ENCODE peak calls at places on chromosome 14, in four cellular contexts. One of them, this sample, is unnamed.

GRCh38 chr14:104989236-104989950 is 3.8 kb downstream of the CLBA1 start:
- DNase-seq in H1: no peak
- DNase-seq in K562: no peak
- DNase-seq in GM12878: no peak
- DNase-seq in this sample: no peak

GRCh38 chr14:68523994-68524725 is 268.7 kb downstream of the ZFP36L1 start:
- DNase-seq in GM12878: no peak
- DNase-seq in H1: no peak
- DNase-seq in K562: no peak
- DNase-seq in this sample: no peak

GRCh38 chr14:30389901-30390394 is 169.0 kb upstream of the G2E3 start:
- DNase-seq in K562: no peak
- DNase-seq in GM12878: no peak
- DNase-seq in H1: no peak
- DNase-seq in this sample: no peak

GRCh38 chr14:73462815-73463214 is 4.5 kb upstream of the NUMB start:
- DNase-seq in H1: no peak
- DNase-seq in GM12878: no peak
- DNase-seq in K562: peak; percentile 34
- DNase-seq in this sample: no peak

GRCh38 chr14:57686317-57686716 is 179.6 kb downstream of the SLC35F4 start:
- DNase-seq in H1: no peak
- DNase-seq in GM12878: no peak
- DNase-seq in K562: no peak
- DNase-seq in this sample: no peak

GRCh38 chr14:101525646-101526527 is 35.4 kb upstream of the DIO3 start:
- DNase-seq in GM12878: no peak
- DNase-seq in H1: no peak
- DNase-seq in K562: no peak
- DNase-seq in this sample: no peak

GRCh38 chr14:65770681-65771080 is 358.2 kb downstream of the FUT8 start:
- DNase-seq in GM12878: no peak
- DNase-seq in K562: no peak
- DNase-seq in H1: no peak
- DNase-seq in this sample: no peak

GRCh38 chr14:101004954-101005353 is 101.4 kb upstream of the RTL1 start:
- DNase-seq in H1: no peak
- DNase-seq in K562: no peak
- DNase-seq in GM12878: no peak
- DNase-seq in this sample: no peak

GRCh38 chr14:88842414-88842813 is 18.0 kb downstream of the TTC8 start:
- DNase-seq in GM12878: no peak
- DNase-seq in K562: no peak
- DNase-seq in H1: no peak
- DNase-seq in this sample: no peak

GRCh38 chr14:64938972-64939816 is 3.4 kb downstream of the GPX2 start:
- DNase-seq in K562: no peak
- DNase-seq in H1: no peak
- DNase-seq in GM12878: no peak
- DNase-seq in this sample: no peak

GRCh38 chr14:36975834-36976233 is 196.6 kb downstream of the SLC25A21 start:
- DNase-seq in GM12878: no peak
- DNase-seq in H1: no peak
- DNase-seq in K562: peak; percentile 41
- DNase-seq in this sample: no peak

GRCh38 chr14:64823305-64823985 is 56.3 kb downstream of the SPTB start:
- DNase-seq in H1: peak; percentile 41
- DNase-seq in K562: peak; percentile 77
- DNase-seq in GM12878: no peak
- DNase-seq in this sample: peak; percentile 38

GRCh38 chr14:38737657-38738056 is 365.4 kb downstream of the SEC23A start:
- DNase-seq in K562: no peak
- DNase-seq in GM12878: no peak
- DNase-seq in H1: no peak
- DNase-seq in this sample: no peak

GRCh38 chr14:64815257-64815656 is 64.5 kb downstream of the SPTB start:
- DNase-seq in GM12878: no peak
- DNase-seq in K562: no peak
- DNase-seq in H1: no peak
- DNase-seq in this sample: no peak

GRCh38 chr14:91374897-91375747 is 42.5 kb downstream of the CCDC88C start:
- DNase-seq in K562: no peak
- DNase-seq in H1: no peak
- DNase-seq in GM12878: no peak
- DNase-seq in this sample: no peak
- TF ChIP-seq POLR2AphosphoS5 in K562: no peak
- TF ChIP-seq POLR2AphosphoS5 in H1: no peak
- TF ChIP-seq POLR2AphosphoS5 in GM12878: no peak
- TF ChIP-seq POLR2AphosphoS5 in this sample: no peak

GRCh38 chr14:96793547-96793946 is 3.6 kb upstream of the VRK1 start:
- DNase-seq in GM12878: no peak
- DNase-seq in H1: no peak
- DNase-seq in K562: no peak
- DNase-seq in this sample: no peak

GRCh38 chr14:96792003-96792402 is 5.2 kb upstream of the VRK1 start:
- DNase-seq in K562: no peak
- DNase-seq in GM12878: no peak
- DNase-seq in H1: no peak
- DNase-seq in this sample: no peak

GRCh38 chr14:96790715-96791114 is 6.5 kb upstream of the VRK1 start:
- DNase-seq in H1: no peak
- DNase-seq in GM12878: no peak
- DNase-seq in K562: no peak
- DNase-seq in this sample: no peak

GRCh38 chr14:96790211-96790610 is 7.0 kb upstream of the VRK1 start:
- DNase-seq in H1: no peak
- DNase-seq in K562: no peak
- DNase-seq in GM12878: no peak
- DNase-seq in this sample: no peak

GRCh38 chr14:96792581-96792980 is 4.6 kb upstream of the VRK1 start:
- DNase-seq in K562: no peak
- DNase-seq in H1: no peak
- DNase-seq in GM12878: no peak
- DNase-seq in this sample: no peak
- TF ChIP-seq ATF3 in K562: no peak
- TF ChIP-seq ATF3 in H1: no peak
- TF ChIP-seq ATF3 in GM12878: no peak
- TF ChIP-seq ATF3 in this sample: no peak

DNA sequence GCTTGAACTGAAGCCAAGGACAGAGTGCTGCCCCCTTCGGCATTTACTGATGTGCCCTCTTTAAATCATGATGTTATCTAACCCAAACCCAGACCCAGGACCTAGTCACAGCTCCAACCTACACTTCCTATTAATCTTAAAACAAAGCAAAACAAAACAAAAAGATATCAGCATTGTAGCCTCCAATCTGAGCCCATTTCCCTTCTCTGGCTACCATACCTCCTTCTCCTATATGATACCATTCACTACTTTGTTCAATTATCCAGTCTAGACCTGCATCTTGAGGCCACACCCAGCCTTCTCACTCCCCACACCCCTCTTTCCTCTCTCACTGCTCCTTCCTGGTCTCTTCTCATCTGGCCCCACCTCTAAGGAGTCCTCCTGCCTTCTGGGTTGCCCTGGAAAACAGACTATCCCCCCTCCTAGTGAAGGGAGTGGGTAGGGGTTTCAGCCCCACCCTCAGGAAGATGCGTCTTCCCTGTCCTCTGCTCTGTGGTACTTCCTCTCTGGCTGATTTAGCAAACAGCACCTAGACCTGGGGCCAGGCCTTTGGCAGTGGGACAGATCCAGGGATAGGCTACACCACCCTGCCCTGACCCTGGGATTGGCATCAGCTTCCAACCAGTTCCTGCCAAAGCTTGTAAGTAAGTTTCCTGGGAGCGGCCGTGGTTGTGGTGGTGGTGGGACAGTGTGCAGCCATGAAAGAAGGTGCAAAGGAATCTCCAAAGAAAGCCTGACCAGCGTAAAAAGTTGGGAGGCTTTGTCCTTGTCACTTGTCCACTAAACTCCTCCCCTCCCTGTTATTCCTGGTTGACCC is 3.3 kb downstream of the LTB4R start:
- DNase-seq in K562: no peak
- DNase-seq in H1: no peak
- DNase-seq in GM12878: no peak
- DNase-seq in this sample: no peak
- H3K4me2 ChIP-seq in K562: no peak overlapping the region
- H3K4me2 ChIP-seq in H1: no peak overlapping the region
- H3K4me2 ChIP-seq in GM12878: no peak overlapping the region
- H3K4me2 ChIP-seq in this sample: no peak overlapping the region

GRCh38 chr14:76829016-76829365 is 2.8 kb downstream of the LRRC74A start:
- DNase-seq in K562: no peak
- DNase-seq in H1: no peak
- DNase-seq in GM12878: no peak
- DNase-seq in this sample: no peak
- TF ChIP-seq POLR2AphosphoS5 in K562: no peak
- TF ChIP-seq POLR2AphosphoS5 in H1: no peak
- TF ChIP-seq POLR2AphosphoS5 in GM12878: no peak
- TF ChIP-seq POLR2AphosphoS5 in this sample: no peak

DNA sequence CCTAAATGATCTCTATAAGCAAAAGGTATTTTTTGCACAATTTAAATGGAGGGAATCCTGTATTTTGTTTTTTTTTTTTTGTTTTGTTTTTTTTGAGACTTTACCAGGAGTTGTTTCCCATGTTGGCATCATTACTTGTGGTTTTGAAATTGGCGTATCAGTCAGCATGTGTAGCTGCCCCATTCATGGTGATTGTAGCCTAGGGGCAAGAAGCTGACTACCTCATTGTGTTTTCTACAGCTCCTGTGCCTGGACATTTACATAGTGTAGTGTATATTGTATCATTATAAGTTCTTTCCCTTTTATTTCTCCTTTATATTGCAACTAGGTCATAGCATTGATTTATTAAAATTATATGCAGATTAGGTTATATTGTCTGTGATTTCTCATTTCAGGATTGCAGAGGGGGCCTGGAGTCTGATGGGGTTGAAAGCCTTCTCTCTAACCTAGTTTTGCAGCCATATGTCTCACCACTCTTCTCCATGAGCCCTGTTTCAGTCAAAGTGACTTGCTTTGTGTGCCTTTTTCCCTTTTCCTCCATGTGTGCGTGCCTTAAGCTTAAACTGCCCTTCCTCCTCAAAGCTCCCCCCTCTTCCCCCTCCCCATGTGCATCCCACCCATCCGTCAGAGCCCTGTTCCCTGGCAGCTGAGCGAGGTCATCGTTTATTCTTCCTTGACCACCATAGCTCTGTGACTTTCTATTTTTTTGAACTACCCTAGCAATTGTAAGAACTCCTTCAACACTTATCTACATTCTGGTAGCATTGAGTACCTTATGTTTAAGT is 24.7 kb downstream of the SAMD4A start:
- DNase-seq in K562: no peak
- DNase-seq in H1: no peak
- DNase-seq in GM12878: no peak
- DNase-seq in this sample: no peak
- TF ChIP-seq ATF3 in K562: no peak
- TF ChIP-seq ATF3 in H1: no peak
- TF ChIP-seq ATF3 in GM12878: no peak
- TF ChIP-seq ATF3 in this sample: no peak

DNA sequence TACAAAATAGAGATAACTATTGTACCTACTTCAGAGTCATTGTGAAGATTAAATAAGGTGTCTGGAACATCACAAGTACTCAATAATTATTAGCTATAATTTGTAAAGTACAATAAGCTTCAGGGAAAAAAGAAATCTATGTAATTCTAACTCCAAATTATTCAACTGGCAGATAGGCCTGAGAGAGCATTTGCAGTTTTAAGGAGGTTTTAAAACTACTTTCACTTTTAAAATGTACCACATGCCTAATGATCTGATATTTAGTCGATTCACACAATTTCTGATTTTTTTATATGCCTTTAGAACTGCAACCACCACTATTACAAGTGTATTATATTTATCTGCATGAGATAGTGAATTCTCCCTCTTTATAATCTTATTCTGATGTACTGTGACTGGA is 24.9 kb upstream of the FRMD6 start:
- DNase-seq in K562: no peak
- DNase-seq in GM12878: no peak
- DNase-seq in H1: no peak
- DNase-seq in this sample: no peak
- H3K4me2 ChIP-seq in K562: no peak overlapping the region
- H3K4me2 ChIP-seq in GM12878: peak overlapping the region; percentile 22
- H3K4me2 ChIP-seq in H1: no peak overlapping the region
- H3K4me2 ChIP-seq in this sample: no peak overlapping the region

GRCh38 chr14:23366163-23366921 is 1.4 kb upstream of the EFS start:
- DNase-seq in K562: no peak
- DNase-seq in H1: no peak
- DNase-seq in GM12878: no peak
- DNase-seq in this sample: no peak
- TF ChIP-seq POLR2AphosphoS5 in K562: no peak
- TF ChIP-seq POLR2AphosphoS5 in H1: peak; percentile 59
- TF ChIP-seq POLR2AphosphoS5 in GM12878: no peak
- TF ChIP-seq POLR2AphosphoS5 in this sample: no peak

GRCh38 chr14:93566065-93566693 is 135.4 kb downstream of the UNC79 start:
- DNase-seq in H1: no peak
- DNase-seq in GM12878: no peak
- DNase-seq in K562: no peak
- DNase-seq in this sample: no peak
- TF ChIP-seq ATF3 in H1: no peak
- TF ChIP-seq ATF3 in GM12878: no peak
- TF ChIP-seq ATF3 in K562: no peak
- TF ChIP-seq ATF3 in this sample: no peak

GRCh38 chr14:50822501-50823042 is 8.4 kb downstream of the NIN start:
- DNase-seq in GM12878: peak; percentile 40
- DNase-seq in H1: no peak
- DNase-seq in K562: no peak
- DNase-seq in this sample: no peak
- H3K4me2 ChIP-seq in GM12878: peak overlapping the region; percentile 68
- H3K4me2 ChIP-seq in H1: no peak overlapping the region
- H3K4me2 ChIP-seq in K562: no peak overlapping the region
- H3K4me2 ChIP-seq in this sample: no peak overlapping the region

GRCh38 chr14:75981826-75982723 is at the start of gene TGFB3:
- DNase-seq in GM12878: no peak
- DNase-seq in K562: peak; percentile 80
- DNase-seq in H1: no peak
- DNase-seq in this sample: peak; percentile 51

GRCh38 chr14:75981426-75981825 is 369 bp downstream of the TGFB3 start:
- DNase-seq in K562: peak; percentile 12
- DNase-seq in GM12878: peak; percentile 60
- DNase-seq in H1: no peak
- DNase-seq in this sample: no peak

GRCh38 chr14:75979071-75979571 is 2.7 kb downstream of the TGFB3 start:
- DNase-seq in GM12878: no peak
- DNase-seq in K562: peak; percentile 23
- DNase-seq in H1: no peak
- DNase-seq in this sample: no peak

GRCh38 chr14:75979641-75980422 is 2.0 kb downstream of the TGFB3 start:
- DNase-seq in GM12878: no peak
- DNase-seq in H1: no peak
- DNase-seq in K562: no peak
- DNase-seq in this sample: no peak

GRCh38 chr14:75980856-75981255 is 939 bp downstream of the TGFB3 start:
- DNase-seq in K562: no peak
- DNase-seq in H1: no peak
- DNase-seq in GM12878: no peak
- DNase-seq in this sample: no peak
- TF ChIP-seq POLR2AphosphoS5 in K562: no peak
- TF ChIP-seq POLR2AphosphoS5 in H1: no peak
- TF ChIP-seq POLR2AphosphoS5 in GM12878: no peak
- TF ChIP-seq POLR2AphosphoS5 in this sample: no peak